ENCODE peak calls at places on chromosomes 6 and 20, in four cellular contexts. M, P, Z and H are unnamed samples.

GRCh38 chr6:125014157-125014957 is 52.1 kb downstream of the RNF217 start:
- DNase-seq in P (no peak), Z (no peak), M (no peak), H (no peak)

GRCh38 chr6:19333936-19334335 is 503.2 kb upstream of the ID4 start:
- DNase-seq in Z (no peak), M (no peak), P (no peak), H (no peak)

GRCh38 chr6:1479095-1479494 is 89.7 kb downstream of the FOXF2 start:
- DNase-seq in Z (no peak), P (no peak), M (no peak), H (no peak)

GRCh38 chr6:133300896-133301295 is 59.7 kb downstream of the EYA4 start:
- DNase-seq in M (no peak), Z (no peak), P (no peak), H (no peak)

GRCh38 chr6:160767019-160767646 is 65.1 kb downstream of the PLG start:
- DNase-seq in M (peak; percentile 81), Z (peak; percentile 84), P (no peak), H (peak; percentile 52)

GRCh38 chr6:137402143-137402542 is 92.1 kb downstream of the OLIG3 start:
- DNase-seq in M (no peak), P (no peak), Z (no peak), H (no peak)

GRCh38 chr20:49392745-49393144 is 89.7 kb downstream of the KCNB1 start:
- DNase-seq in Z (no peak), M (no peak), P (no peak), H (no peak)

GRCh38 chr6:163232015-163232523 is 182.4 kb upstream of the QKI start:
- DNase-seq in M (no peak), Z (no peak), P (no peak), H (no peak)

GRCh38 chr20:44644384-44645131 is 6.9 kb downstream of the ADA start:
- DNase-seq in M (no peak), P (peak; percentile 70), Z (no peak), H (no peak)

GRCh38 chr6:168495133-168495532 is 54.1 kb downstream of the SMOC2 start:
- DNase-seq in P (no peak), M (no peak), Z (no peak), H (no peak)

GRCh38 chr6:5464096-5464885 is 203.0 kb downstream of the FARS2 start:
- DNase-seq in M (no peak), Z (no peak), P (no peak), H (no peak)

GRCh38 chr6:149337330-149337729 is 19.8 kb downstream of the TAB2 start:
- DNase-seq in P (no peak), M (no peak), Z (no peak), H (no peak)

GRCh38 chr6:32154514-32155161 is 697 bp downstream of the PPT2 start:
- DNase-seq in M (peak; percentile 68), P (no peak), Z (peak; percentile 81), H (peak; percentile 85)

GRCh38 chr6:65231616-65232015 is 475.4 kb downstream of the EYS start:
- DNase-seq in M (no peak), P (no peak), Z (no peak), H (no peak)

GRCh38 chr6:105164418-105164817 is 15.4 kb downstream of the POPDC3 start:
- DNase-seq in Z (peak; percentile 25), P (no peak), M (no peak), H (no peak)

GRCh38 chr20:45934046-45934586 is 367 bp upstream of the PCIF1 start:
- DNase-seq in P (no peak), M (peak; percentile 63), Z (peak; percentile 81), H (peak; percentile 53)

DNA sequence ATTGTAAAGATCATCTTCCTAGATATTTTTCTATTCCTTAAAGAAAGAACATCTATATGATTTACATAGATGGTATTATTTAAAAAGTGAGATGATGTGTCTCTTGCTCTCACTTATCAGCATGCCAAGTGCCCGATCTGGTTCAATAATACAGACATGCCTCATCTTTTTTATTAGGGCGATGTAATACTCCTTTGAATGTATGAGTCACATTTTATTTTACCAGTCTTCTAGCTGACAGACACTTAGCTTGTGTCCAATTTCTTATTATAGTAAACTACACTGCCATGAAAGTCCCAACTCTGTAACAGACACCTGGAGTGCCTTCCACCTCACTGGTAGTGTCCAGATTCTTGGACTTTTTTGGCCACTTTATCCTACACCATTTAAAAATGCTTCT is 586.6 kb upstream of the BTBD3 start:
- DNase-seq in P (no peak), Z (no peak), M (no peak), H (no peak)
- TF ChIP-seq USF1 in P (no peak), Z (no peak), M (no peak), H (no peak)

GRCh38 chr20:47282864-47283263 is 73.6 kb downstream of the ZMYND8 start:
- DNase-seq in P (no peak), Z (no peak), M (no peak), H (no peak)
- TF ChIP-seq USF1 in P (no peak), Z (no peak), M (no peak), H (no peak)

GRCh38 chr20:51001697-51002265 is 21.1 kb downstream of the KCNG1 start:
- DNase-seq in Z (no peak), P (no peak), M (no peak), H (no peak)
- TF ChIP-seq USF1 in Z (no peak), P (no peak), M (no peak), H (no peak)

GRCh38 chr6:17865243-17865642 is 122.2 kb downstream of the KIF13A start:
- DNase-seq in M (no peak), P (no peak), Z (no peak), H (no peak)
- TF ChIP-seq USF1 in M (no peak), P (no peak), Z (no peak), H (no peak)

GRCh38 chr6:3566812-3567211 is 110.0 kb upstream of the SLC22A23 start:
- DNase-seq in M (no peak), Z (no peak), P (no peak), H (no peak)
- TF ChIP-seq USF1 in M (no peak), Z (no peak), P (no peak), H (no peak)

DNA sequence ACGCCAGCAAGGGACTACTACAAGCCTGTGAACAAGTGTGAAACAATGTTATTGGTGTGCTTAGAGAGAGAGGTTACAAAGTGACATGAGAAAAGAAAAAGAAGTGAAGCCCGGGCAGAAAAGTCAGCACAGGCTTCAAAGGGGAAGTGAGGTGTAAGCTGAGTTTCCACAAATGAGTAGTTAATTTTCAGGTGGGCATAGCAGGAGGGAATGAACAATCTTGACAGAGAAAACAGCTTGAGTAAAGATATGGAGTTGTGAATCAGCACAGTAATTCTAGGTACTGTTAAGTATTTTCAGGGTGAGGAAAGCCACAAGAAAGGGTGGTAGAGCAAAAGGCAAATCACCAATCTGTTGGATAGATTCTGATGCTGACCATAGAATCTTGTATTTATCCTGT is 4.3 kb downstream of the KCNQ5 start:
- DNase-seq in P (peak; percentile 77), Z (no peak), M (no peak), H (no peak)
- TF ChIP-seq USF1 in P (no peak), Z (no peak), M (no peak), H (no peak)